ENCODE peak calls at places on chromosomes 5 and 9, in eight cellular contexts. Y is A549, B is mammary epithelial cell, C is RWPE1, M is tibial artery, I is cardiac fibroblast, T is mesothelial cell of epicardium, K is lower leg skin. V is an unnamed sample.

GRCh38 chr5:112109331-112109993 is 309.6 kb downstream of the EPB41L4A start:
- DNase-seq in B (peak; percentile 62), Y (no peak), I (peak; percentile 74), K (peak; percentile 17), T (no peak), C (peak; percentile 56), M (no peak), V (no peak)

GRCh38 chr9:71733176-71733575 is 35.1 kb downstream of the CEMIP2 start:
- DNase-seq in K (no peak), I (no peak), B (peak; percentile 35), C (no peak), T (no peak), M (no peak), Y (no peak), V (no peak)

GRCh38 chr9:137438591-137439157 is 2.5 kb downstream of the ENTPD8 start:
- DNase-seq in Y (no peak), K (no peak), I (no peak), T (peak; percentile 11), C (no peak), B (no peak), M (no peak), V (no peak)

GRCh38 chr5:116738948-116739339 is 164.3 kb upstream of the SEMA6A start:
- DNase-seq in M (no peak), I (no peak), K (no peak), T (no peak), B (no peak), C (no peak), Y (no peak), V (no peak)

GRCh38 chr9:1837453-1838084 is 177.6 kb upstream of the SMARCA2 start:
- DNase-seq in C (peak; percentile 2), Y (peak; percentile 25), K (no peak), B (peak; percentile 6), I (peak; percentile 18), M (no peak), T (no peak), V (peak; percentile 58)

GRCh38 chr5:8376478-8376877 is 507.5 kb downstream of the MTRR start:
- DNase-seq in Y (no peak), C (no peak), T (no peak), B (no peak), I (no peak), K (no peak), M (no peak), V (no peak)

GRCh38 chr5:66354407-66354806 is 210.3 kb downstream of the SREK1 start:
- DNase-seq in T (no peak), K (no peak), I (no peak), Y (no peak), M (no peak), C (no peak), B (no peak), V (no peak)

GRCh38 chr9:1071730-1072129 is 21.6 kb downstream of the DMRT2 start:
- DNase-seq in M (no peak), T (no peak), I (no peak), Y (no peak), C (no peak), B (peak; percentile 24), K (no peak), V (no peak)

GRCh38 chr5:80834710-80835109 is 125.5 kb upstream of the RASGRF2 start:
- DNase-seq in Y (no peak), T (no peak), M (no peak), C (no peak), B (peak; percentile 2), I (no peak), K (no peak), V (no peak)

GRCh38 chr5:151068571-151069197 is 12.2 kb downstream of the TNIP1 start:
- DNase-seq in I (no peak), B (no peak), K (no peak), T (no peak), M (no peak), C (no peak), Y (no peak), V (no peak)

GRCh38 chr5:111948517-111948916 is 191.5 kb upstream of the NREP start:
- DNase-seq in I (peak; percentile 97), B (peak; percentile 75), T (no peak), C (peak; percentile 57), Y (no peak), M (no peak), K (peak; percentile 32), V (no peak)

GRCh38 chr9:38259519-38260218 is 132.8 kb upstream of the ALDH1B1 start:
- DNase-seq in C (no peak), T (no peak), B (no peak), M (no peak), I (no peak), K (no peak), Y (no peak), V (no peak)

GRCh38 chr9:38257626-38258215 is 134.8 kb upstream of the ALDH1B1 start:
- DNase-seq in K (no peak), T (no peak), C (no peak), Y (no peak), M (no peak), B (no peak), I (no peak), V (no peak)

GRCh38 chr9:38263534-38263933 is 129.0 kb upstream of the ALDH1B1 start:
- DNase-seq in Y (no peak), T (no peak), K (no peak), B (peak; percentile 31), I (peak; percentile 58), M (no peak), C (no peak), V (no peak)
- TF ChIP-seq CTCF in Y (peak; percentile 56), T (no peak), K (no peak), B (peak; percentile 61), I (peak; percentile 31), M (no peak), C (no peak), V (no peak)

DNA sequence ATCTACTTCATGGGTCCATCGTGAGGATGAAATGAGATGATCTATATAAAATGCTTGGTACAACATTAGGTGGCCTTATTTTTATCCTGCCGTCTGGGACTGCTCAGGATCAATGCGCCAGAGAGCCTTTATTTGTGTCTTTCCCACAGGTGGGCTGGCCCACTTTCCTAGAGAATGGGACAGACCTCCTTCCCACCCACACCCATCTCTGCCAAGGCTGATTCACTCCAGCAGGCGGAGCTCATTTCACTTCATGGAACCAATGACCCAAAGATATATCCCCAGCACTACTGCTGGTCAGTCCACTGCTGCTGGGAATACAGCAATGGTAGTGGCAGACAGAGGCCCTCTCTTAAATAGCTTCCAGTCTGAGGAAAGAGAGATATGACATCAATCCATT is 35.7 kb downstream of the TGFBI start:
- DNase-seq in C (no peak), B (no peak), M (no peak), K (no peak), Y (no peak), T (no peak), I (peak; percentile 39), V (no peak)
- TF ChIP-seq CTCF in C (no peak), B (peak; percentile 31), M (no peak), K (no peak), Y (no peak), T (no peak), I (peak; percentile 25), V (no peak)

DNA sequence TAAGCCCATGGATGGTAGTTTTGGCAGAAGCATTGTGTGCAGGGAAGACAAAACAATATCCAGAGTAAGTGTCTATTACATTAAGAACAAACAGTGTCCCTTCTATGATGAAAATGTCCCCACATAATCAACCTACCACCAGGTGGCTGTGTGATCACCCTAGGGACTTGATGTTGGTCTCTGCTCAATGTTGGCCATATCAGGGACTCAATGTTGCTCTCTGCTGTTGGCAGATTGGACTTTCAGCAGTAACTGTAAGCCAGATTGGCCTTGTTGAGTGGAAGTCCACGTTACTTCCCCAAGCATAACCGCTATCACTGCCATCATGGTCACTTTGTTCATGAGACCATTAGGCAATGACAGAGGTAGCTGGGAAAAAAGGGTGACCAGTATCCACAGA is 52.8 kb upstream of the PRSS3 start:
- DNase-seq in B (no peak), C (no peak), Y (no peak), M (no peak), K (no peak), I (no peak), T (no peak), V (no peak)
- TF ChIP-seq CTCF in B (peak; percentile 19), C (no peak), Y (peak; percentile 15), M (no peak), K (no peak), I (no peak), T (no peak), V (no peak)

GRCh38 chr5:125061726-125062125 is 315.3 kb upstream of the ZNF608 start:
- DNase-seq in B (no peak), C (no peak), I (no peak), K (no peak), M (no peak), Y (no peak), T (no peak), V (no peak)
- TF ChIP-seq CTCF in B (no peak), C (no peak), I (no peak), K (no peak), M (no peak), Y (no peak), T (no peak), V (no peak)

DNA sequence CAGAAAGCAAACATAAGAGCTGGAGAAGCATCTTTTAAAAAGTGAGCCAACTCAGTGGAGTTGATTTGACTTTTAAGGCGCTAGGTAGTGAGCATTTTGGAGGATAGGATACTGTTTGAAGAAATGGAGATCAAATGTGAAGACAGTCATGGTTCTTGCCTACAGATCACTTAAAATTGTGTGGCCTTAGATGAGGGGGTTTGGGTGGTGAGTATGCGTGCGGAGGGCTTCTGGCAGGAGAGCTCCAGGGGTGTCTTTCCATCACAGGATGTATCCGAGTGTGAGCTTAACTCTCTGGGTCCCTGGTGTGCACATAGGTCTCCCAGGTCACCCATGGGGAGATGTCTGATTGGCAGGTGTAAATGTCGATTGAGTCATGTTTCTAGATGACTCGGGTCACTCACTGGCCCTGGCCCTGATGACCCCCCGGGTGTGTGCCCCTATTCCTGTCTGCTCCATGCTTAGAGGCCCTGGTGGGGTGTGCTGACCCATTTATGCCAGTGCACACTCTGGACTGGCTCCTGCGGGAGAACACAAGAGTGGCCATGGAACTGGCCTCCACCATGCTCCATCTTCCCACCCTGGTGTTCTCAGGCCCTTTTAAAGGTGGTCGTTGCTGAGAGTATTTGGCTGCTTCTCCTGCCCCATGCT is 274.4 kb downstream of the FSTL4 start:
- DNase-seq in Y (no peak), C (no peak), B (no peak), M (peak; percentile 27), T (no peak), I (no peak), K (no peak), V (no peak)
- TF ChIP-seq CTCF in Y (no peak), C (no peak), B (no peak), M (no peak), T (no peak), I (no peak), K (no peak), V (no peak)

GRCh38 chr5:167012281-167013034 is 1279.0 kb upstream of the WWC1 start:
- DNase-seq in C (no peak), Y (no peak), I (no peak), B (no peak), M (no peak), K (no peak), T (no peak), V (no peak)
- TF ChIP-seq CTCF in C (no peak), Y (no peak), I (no peak), B (no peak), M (no peak), K (no peak), T (no peak), V (no peak)

GRCh38 chr9:113355197-113355596 is 5.9 kb downstream of the BSPRY start:
- DNase-seq in I (peak; percentile 35), T (no peak), B (no peak), C (no peak), Y (no peak), K (no peak), M (no peak), V (no peak)
- TF ChIP-seq CTCF in I (no peak), T (no peak), B (no peak), C (no peak), Y (peak; percentile 14), K (no peak), M (no peak), V (no peak)

V was measured in endothelial cell.